ENCODE peak calls at places on chromosome 2, in eight cellular contexts. L is fibroblast of villous mesenchyme, M is H9, U is fibroblast of the aortic adventitia, H is fibroblast of lung, G is pancreas, A is neural progenitor cell, N is cardiac fibroblast. Y is an unnamed sample.

GRCh38 chr2:39375917-39376316 is 61.2 kb downstream of the MAP4K3 start:
- DNase-seq in L (no peak), G (no peak), H (no peak), A (no peak), U (no peak), M (no peak), N (no peak), Y (no peak)

GRCh38 chr2:63699549-63699839 is 110.7 kb downstream of the MDH1 start:
- DNase-seq in L (peak), G (no peak), A (no peak), U (peak), M (no peak), N (no peak), H (peak), Y (peak)

GRCh38 chr2:66577331-66578041 is 142.6 kb downstream of the MEIS1 start:
- DNase-seq in U (peak), L (peak), H (peak), A (peak), N (no peak), M (peak), G (peak), Y (no peak)

GRCh38 chr2:237471457-237472186 is 15.4 kb upstream of the MLPH start:
- DNase-seq in G (no peak), M (peak), U (peak), A (peak), L (peak), N (peak), H (peak), Y (peak)

GRCh38 chr2:238281826-238282480 is 6.5 kb downstream of the PER2 start:
- DNase-seq in N (no peak), A (no peak), H (no peak), L (no peak), G (peak), M (no peak), U (no peak), Y (no peak)

GRCh38 chr2:23669413-23670244 is 257.3 kb downstream of the ATAD2B start:
- DNase-seq in H (peak), N (peak), U (peak), M (no peak), A (no peak), L (peak), G (peak), Y (peak)

GRCh38 chr2:48268671-48269070 is 261.3 kb upstream of the STON1 start:
- DNase-seq in U (no peak), H (no peak), G (no peak), N (no peak), A (peak), M (no peak), L (no peak), Y (no peak)

GRCh38 chr2:161250864-161251436 is 57.3 kb upstream of the PSMD14 start:
- DNase-seq in U (peak), L (peak), M (peak), G (no peak), N (peak), A (peak), H (peak), Y (peak)

GRCh38 chr2:106624787-106625369 is 137.7 kb downstream of the CD8B2 start:
- DNase-seq in U (no peak), G (no peak), L (no peak), M (no peak), N (no peak), H (no peak), A (no peak), Y (no peak)

GRCh38 chr2:444937-445884 is 157.3 kb upstream of the ALKAL2 start:
- DNase-seq in G (no peak), N (no peak), M (no peak), A (no peak), H (no peak), U (no peak), L (no peak), Y (no peak)

GRCh38 chr2:233882353-233882752 is 14.2 kb upstream of the MSL3B start:
- DNase-seq in L (peak), H (peak), G (no peak), M (no peak), A (no peak), N (no peak), U (no peak), Y (no peak)

GRCh38 chr2:241103176-241103595 is 1.1 kb upstream of the MTERF4 start:
- DNase-seq in L (no peak), A (peak), U (peak), H (no peak), G (no peak), M (no peak), N (no peak), Y (no peak)

GRCh38 chr2:164595031-164595430 is 26.3 kb downstream of the GRB14 start:
- DNase-seq in M (no peak), A (no peak), U (peak), L (no peak), N (no peak), H (no peak), G (no peak), Y (no peak)

GRCh38 chr2:95025406-95026319 is at the start of gene MAL:
- DNase-seq in M (peak), A (peak), G (no peak), H (no peak), N (no peak), L (no peak), U (no peak), Y (no peak)

GRCh38 chr2:118059919-118060478 is 28.3 kb upstream of the INSIG2 start:
- DNase-seq in H (peak), N (peak), A (no peak), G (no peak), U (peak), M (no peak), L (peak), Y (no peak)

GRCh38 chr2:64021578-64021977 is 2.4 kb upstream of the VPS54 start:
- DNase-seq in L (peak), N (no peak), G (no peak), M (no peak), H (no peak), U (no peak), A (no peak), Y (no peak)

GRCh38 chr2:5849596-5849995 is 157.4 kb downstream of the SOX11 start:
- DNase-seq in G (no peak), A (no peak), H (no peak), M (no peak), L (no peak), U (no peak), N (no peak), Y (no peak)
- TF ChIP-seq CTCF in G (no peak), A (no peak), H (no peak), M (no peak), L (no peak), U (no peak), N (no peak), Y (no peak)

DNA sequence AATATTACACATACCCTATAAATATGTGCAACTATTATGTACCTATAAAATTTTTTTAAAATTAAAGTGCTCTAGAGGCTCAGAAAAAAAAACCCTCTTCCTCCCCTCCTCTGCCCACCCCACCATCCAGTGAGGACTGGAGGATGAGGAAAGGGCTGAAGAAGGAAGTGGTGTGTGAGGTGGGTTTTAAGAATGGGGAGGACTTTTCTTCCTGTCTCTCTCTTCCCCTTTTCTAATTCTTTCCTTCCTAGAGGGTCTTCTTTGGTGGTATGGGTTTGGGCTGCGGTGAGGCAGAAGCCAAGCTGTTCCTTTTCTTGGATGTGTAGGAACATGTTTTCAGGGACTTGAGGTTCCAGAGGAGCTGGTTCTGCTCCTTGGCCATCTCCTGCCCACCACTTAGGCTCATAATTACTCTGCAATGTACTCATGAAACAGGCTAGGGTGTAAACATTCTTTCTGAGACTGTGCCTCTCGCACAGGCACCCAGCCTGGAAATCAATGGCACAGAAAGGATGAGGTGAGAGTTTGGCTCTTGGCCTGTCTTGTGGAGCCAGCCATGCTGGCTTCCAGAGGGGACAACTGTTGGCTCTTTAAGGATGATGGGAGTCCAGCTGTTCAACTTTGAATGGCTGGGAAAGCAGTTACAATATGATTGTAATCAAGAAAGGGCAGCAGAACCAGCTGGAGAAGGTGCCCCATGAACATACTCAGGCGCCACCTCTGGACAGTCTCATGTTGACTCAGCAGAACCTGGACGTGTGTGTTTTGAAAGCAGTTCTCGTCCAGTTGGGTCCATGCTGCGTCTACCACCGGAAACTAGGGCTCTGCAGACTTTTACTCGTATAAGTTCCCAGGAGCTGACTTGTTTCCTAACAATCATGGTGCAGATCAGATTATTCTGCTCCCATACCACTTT is 38.3 kb downstream of the IL1RL2 start:
- DNase-seq in G (no peak), H (no peak), L (no peak), M (no peak), A (no peak), U (no peak), N (no peak), Y (no peak)
- TF ChIP-seq CTCF in G (no peak), H (no peak), L (no peak), M (no peak), A (no peak), U (no peak), N (no peak), Y (no peak)

GRCh38 chr2:189109921-189110397 is 69.6 kb downstream of the COL5A2 start:
- DNase-seq in M (no peak), A (peak), N (no peak), U (no peak), H (no peak), L (no peak), G (no peak), Y (no peak)
- TF ChIP-seq CTCF in M (no peak), A (no peak), N (no peak), U (no peak), H (no peak), L (peak), G (no peak), Y (no peak)

DNA sequence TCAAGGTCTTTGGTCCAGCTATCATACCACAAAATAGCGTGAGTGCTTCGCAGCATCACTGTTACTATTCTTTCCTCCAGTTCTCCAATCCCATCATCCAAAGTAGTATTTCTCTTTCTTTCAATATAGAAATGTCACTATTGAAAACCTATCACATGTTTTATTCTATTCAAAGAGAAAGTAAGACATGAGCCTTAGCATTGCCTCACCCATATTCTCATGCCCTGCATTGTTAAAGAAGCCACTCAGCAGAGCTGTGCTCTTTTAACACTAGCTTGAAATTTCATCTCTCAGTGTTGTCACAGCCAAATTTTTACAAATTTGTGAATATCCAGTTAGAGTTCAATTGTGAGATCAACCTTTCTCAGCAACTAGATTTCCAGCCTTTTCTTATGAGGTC is 343.6 kb downstream of the SPAG16 start:
- DNase-seq in H (no peak), U (no peak), N (no peak), L (no peak), G (no peak), A (no peak), M (no peak), Y (no peak)
- TF ChIP-seq CTCF in H (no peak), U (no peak), N (no peak), L (no peak), G (no peak), A (no peak), M (no peak), Y (no peak)

GRCh38 chr2:26616864-26617135 is 24.4 kb downstream of the CIB4 start:
- DNase-seq in L (no peak), N (no peak), H (no peak), G (no peak), A (no peak), U (no peak), M (peak), Y (no peak)
- TF ChIP-seq CTCF in L (no peak), N (no peak), H (no peak), G (no peak), A (no peak), U (no peak), M (no peak), Y (no peak)

GRCh38 chr2:138846216-138846821 is 66.1 kb upstream of the NXPH2 start:
- DNase-seq in A (peak), H (peak), G (no peak), M (no peak), U (peak), N (peak), L (peak), Y (peak)
- TF ChIP-seq CTCF in A (peak), H (peak), G (peak), M (peak), U (peak), N (peak), L (peak), Y (peak)

GRCh38 chr2:43270930-43271615 is 44.7 kb upstream of the ZFP36L2 start:
- DNase-seq in A (no peak), G (no peak), H (no peak), N (no peak), U (no peak), M (no peak), L (no peak), Y (no peak)
- TF ChIP-seq CTCF in A (peak), G (no peak), H (no peak), N (no peak), U (peak), M (peak), L (no peak), Y (peak)